ENCODE peak calls at places on chromosomes 6 and 20, in five cellular contexts. T is neural crest cell, C is spleen, O is B cell, M is testis. P is an unnamed sample.

GRCh38 chr20:49906101-49906604 is 9.2 kb downstream of the SPATA2 start:
- DNase-seq in T (no peak), C (peak), O (peak), M (no peak), P (no peak)

GRCh38 chr6:119575721-119576120 is 226.2 kb upstream of the MAN1A1 start:
- DNase-seq in T (no peak), C (no peak), O (no peak), M (no peak), P (no peak)

GRCh38 chr20:52193133-52193532 is 1.6 kb upstream of the ZFP64 start:
- DNase-seq in T (no peak), C (no peak), O (no peak), M (no peak), P (no peak)

GRCh38 chr20:36145877-36146707 is 8.4 kb upstream of the EPB41L1 start:
- DNase-seq in T (no peak), C (no peak), O (no peak), M (no peak), P (no peak)

GRCh38 chr6:148771896-148772554 is 25.2 kb downstream of the UST start:
- DNase-seq in T (no peak), C (peak), O (peak), M (no peak), P (no peak)

GRCh38 chr20:38260378-38261053 is at the start of gene KIAA1755:
- DNase-seq in T (peak), C (no peak), O (no peak), M (peak), P (no peak)

GRCh38 chr6:150006961-150007464 is 18.3 kb downstream of the RAET1L start:
- DNase-seq in T (no peak), C (peak), O (peak), M (no peak), P (no peak)

GRCh38 chr20:53751394-53752368 is 158.0 kb upstream of the ZNF217 start:
- DNase-seq in T (no peak), C (no peak), O (peak), M (no peak), P (no peak)

GRCh38 chr20:17825251-17825691 is 125.5 kb downstream of the BANF2 start:
- DNase-seq in T (no peak), C (no peak), O (no peak), M (no peak), P (no peak)

GRCh38 chr20:58127731-58128130 is 100.7 kb downstream of the ANKRD60 start:
- DNase-seq in T (no peak), C (no peak), O (no peak), M (no peak), P (no peak)

GRCh38 chr6:166244353-166245045 is 63.7 kb downstream of the PRR18 start:
- DNase-seq in T (no peak), C (no peak), O (peak), M (no peak), P (no peak)

GRCh38 chr20:53597085-53597482 is 3.4 kb upstream of the ZNF217 start:
- DNase-seq in T (no peak), C (no peak), O (no peak), M (peak), P (no peak)

GRCh38 chr6:170438402-170438753 is 114.7 kb downstream of the PSMB1 start:
- DNase-seq in T (peak), C (peak), O (no peak), M (peak), P (peak)

GRCh38 chr20:38222231-38222922 is 38.2 kb downstream of the KIAA1755 start:
- DNase-seq in T (peak), C (peak), O (peak), M (peak), P (peak)

GRCh38 chr20:61115627-61116026 is 136.4 kb upstream of the CDH4 start:
- DNase-seq in T (no peak), C (no peak), O (no peak), M (no peak), P (no peak)

GRCh38 chr6:81749704-81750103 is 2.8 kb downstream of the TENT5A start:
- DNase-seq in T (no peak), C (no peak), O (no peak), M (no peak), P (no peak)

GRCh38 chr6:142413111-142413510 is 111.3 kb downstream of the ADGRG6 start:
- DNase-seq in T (no peak), C (no peak), O (no peak), M (no peak), P (no peak)

GRCh38 chr20:48791014-48791413 is 36.8 kb downstream of the PREX1 start:
- DNase-seq in T (no peak), C (peak), O (peak), M (no peak), P (no peak)

GRCh38 chr6:17015551-17016381 is 86.1 kb upstream of the STMND1 start:
- DNase-seq in T (no peak), C (peak), O (peak), M (peak), P (peak)

GRCh38 chr20:57987659-57988058 is 240.8 kb downstream of the ANKRD60 start:
- DNase-seq in T (no peak), C (no peak), O (no peak), M (no peak), P (no peak)

GRCh38 chr6:144909753-144910280 is 624.7 kb downstream of the UTRN start:
- DNase-seq in T (no peak), C (no peak), O (no peak), M (no peak), P (no peak)

GRCh38 chr20:49618289-49618688 is 50.4 kb upstream of the PTGIS start:
- DNase-seq in T (no peak), C (peak), O (no peak), M (no peak), P (no peak)

GRCh38 chr6:52577778-52578473 is 1.1 kb upstream of the TRAM2 start:
- DNase-seq in T (no peak), C (no peak), O (no peak), M (no peak), P (no peak)

GRCh38 chr6:3484240-3484639 is 27.4 kb upstream of the SLC22A23 start:
- DNase-seq in T (no peak), C (no peak), O (no peak), M (no peak), P (no peak)

GRCh38 chr6:168778201-168778600 is 337.2 kb downstream of the SMOC2 start:
- DNase-seq in T (no peak), C (no peak), O (no peak), M (peak), P (no peak)

GRCh38 chr6:13294499-13295069 is 33.8 kb downstream of the TBC1D7 start:
- DNase-seq in T (no peak), C (no peak), O (no peak), M (no peak), P (no peak)

GRCh38 chr6:12818324-12818723 is 101.8 kb downstream of the PHACTR1 start:
- DNase-seq in T (no peak), C (no peak), O (no peak), M (peak), P (no peak)

GRCh38 chr20:49306903-49307336 is 29.1 kb upstream of the ZNFX1 start:
- DNase-seq in T (no peak), C (no peak), O (no peak), M (no peak), P (peak)

GRCh38 chr6:5094327-5094726 is 9.2 kb downstream of the PPP1R3G start:
- DNase-seq in T (no peak), C (no peak), O (no peak), M (no peak), P (no peak)

GRCh38 chr6:48200874-48201273 is 89.9 kb upstream of the PTCHD4 start:
- DNase-seq in T (no peak), C (no peak), O (no peak), M (no peak), P (no peak)

GRCh38 chr20:21510995-21511394 is 2.9 kb downstream of the NKX2-2 start:
- DNase-seq in T (no peak), C (no peak), O (no peak), M (no peak), P (no peak)

GRCh38 chr6:156564128-156564806 is 212.9 kb upstream of the ARID1B start:
- DNase-seq in T (peak), C (peak), O (peak), M (peak), P (peak)

GRCh38 chr6:163533443-163533842 is 118.9 kb downstream of the QKI start:
- DNase-seq in T (no peak), C (no peak), O (no peak), M (no peak), P (peak)

GRCh38 chr20:43579861-43580793 is 10.6 kb upstream of the IFT52 start:
- DNase-seq in T (no peak), C (peak), O (no peak), M (no peak), P (no peak)

GRCh38 chr20:31974975-31975481 is 7.1 kb downstream of the XKR7 start:
- DNase-seq in T (peak), C (no peak), O (no peak), M (no peak), P (no peak)

DNA sequence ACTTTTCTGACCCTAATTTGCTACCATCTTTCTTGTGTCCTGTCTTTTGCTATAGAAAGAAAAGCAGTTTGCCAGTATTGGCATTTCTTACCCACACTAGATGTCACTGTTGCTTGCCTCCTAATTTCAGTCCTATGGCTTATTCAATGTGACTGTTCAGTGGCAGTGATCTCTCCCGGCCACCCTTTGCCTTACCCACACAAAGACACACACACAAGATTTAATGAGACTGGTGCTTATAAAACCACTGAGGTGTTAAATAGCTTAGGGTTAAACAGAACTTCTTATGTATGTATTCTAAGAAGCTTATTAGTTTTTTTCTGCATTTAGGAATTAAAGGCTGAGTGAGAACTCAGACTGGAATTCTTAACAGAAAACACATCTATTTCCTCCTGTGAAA is 233.6 kb upstream of the ASCC3 start:
- DNase-seq in T (peak), C (no peak), O (no peak), M (peak), P (no peak)
- TF ChIP-seq CTCF in T (peak), C (no peak), O (no peak), M (no peak), P (peak)

DNA sequence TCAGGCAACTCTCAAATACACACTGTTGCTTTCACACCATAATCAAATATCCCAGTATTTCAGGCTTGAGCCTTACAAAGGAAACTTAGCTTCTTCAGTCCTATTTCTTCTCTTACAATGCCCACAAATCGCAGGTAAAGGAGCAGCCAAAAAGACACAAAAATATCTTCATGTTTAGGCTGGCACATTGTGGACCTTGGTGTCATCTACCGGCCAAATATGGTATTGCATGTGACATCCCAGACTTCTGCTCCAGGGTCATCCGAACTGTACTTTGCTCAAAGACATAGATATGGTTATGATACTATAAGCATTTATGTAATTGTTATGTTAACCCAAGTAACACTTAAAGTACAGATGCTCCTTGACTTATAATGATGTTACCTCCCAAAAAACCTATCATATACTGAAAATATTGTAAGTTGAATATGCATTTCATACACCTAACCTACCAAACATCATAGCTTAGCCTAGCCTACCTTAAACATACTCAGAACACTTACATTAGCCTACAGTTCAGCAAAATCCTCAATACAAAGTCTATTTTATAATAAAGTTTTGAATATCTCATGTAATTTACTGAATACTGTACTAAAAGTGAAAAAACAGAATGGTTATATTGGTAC is 4.6 kb downstream of the OR2H2 start:
- DNase-seq in T (peak), C (no peak), O (peak), M (peak), P (peak)
- TF ChIP-seq CTCF in T (peak), C (peak), O (peak), M (peak), P (peak)

DNA sequence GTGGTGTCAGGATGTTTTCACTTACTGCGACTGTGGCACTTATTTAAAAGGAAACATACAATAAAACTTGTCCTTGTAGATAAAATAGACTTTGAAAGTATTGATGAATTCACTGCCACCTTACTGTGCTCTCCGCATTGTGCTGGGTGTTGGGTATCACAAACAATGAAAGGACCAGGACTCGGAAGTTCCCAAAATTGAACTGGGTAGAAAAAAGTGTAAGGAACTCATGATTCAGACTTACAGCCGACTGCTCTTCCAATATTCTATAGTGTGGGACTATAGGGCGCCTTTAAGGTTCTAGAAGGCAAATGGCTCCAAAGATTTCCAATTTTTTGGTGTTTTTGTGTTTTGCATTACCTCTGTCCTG is 32.0 kb upstream of the ID4 start:
- DNase-seq in T (no peak), C (no peak), O (no peak), M (no peak), P (no peak)
- TF ChIP-seq CTCF in T (peak), C (no peak), O (no peak), M (no peak), P (no peak)

DNA sequence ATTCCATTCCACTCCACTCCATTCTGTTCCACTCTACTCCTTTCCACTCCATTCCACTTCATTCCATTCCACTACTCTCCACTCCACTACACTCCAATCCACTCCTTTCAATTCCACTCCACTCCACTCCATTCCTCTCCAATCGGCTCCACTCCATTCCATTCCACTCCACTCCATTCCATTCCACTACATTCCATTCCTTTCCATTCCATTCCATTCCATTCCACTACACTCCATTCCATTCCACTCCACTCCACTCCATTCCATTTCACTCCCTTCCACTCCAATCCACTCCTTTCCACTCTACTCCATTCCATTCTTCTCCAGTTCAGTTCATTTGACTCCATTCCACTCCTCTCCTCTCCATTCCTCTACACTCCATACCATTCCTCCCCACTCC is 26.2 kb upstream of the DEFB125 start:
- DNase-seq in T (no peak), C (no peak), O (no peak), M (no peak), P (no peak)
- TF ChIP-seq CTCF in T (no peak), C (no peak), O (no peak), M (no peak), P (no peak)

DNA sequence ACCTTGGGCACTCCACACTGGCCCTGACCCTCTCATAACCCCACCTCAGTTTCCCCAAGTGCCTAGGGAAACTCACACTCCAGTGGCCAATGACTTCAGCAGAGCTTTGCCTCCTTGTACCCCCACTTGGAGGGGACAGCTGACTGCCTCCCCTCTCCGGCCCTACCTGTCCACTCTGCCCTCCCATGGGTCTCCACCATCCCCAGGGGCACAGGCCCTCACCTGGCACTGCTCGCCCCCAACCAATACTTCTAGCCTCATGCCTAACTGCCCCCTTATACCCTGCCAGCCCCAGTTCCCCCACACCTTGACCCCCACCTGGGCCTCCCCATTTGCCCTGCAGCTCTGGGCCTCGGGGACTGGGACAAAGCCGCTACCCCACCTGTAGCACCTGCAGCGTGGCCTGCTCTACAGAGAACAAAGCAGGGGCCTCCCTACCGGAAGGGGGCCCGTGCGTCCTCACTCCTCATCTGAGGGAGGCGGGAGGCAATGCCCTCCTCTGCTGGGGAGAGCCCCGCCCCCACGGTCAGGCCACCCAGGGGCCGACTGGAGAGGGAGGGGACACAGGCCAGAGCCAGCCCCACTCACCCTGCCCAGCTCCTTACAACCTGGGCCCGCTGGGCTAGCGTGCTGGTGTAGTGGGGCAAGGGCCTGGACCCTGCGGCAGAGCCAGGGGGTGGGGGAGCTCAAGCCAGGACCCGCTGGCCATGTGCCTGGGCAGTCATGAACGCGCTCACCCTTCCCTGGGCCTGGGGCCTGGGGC is 8.2 kb downstream of the LAMA5 start:
- DNase-seq in T (no peak), C (no peak), O (no peak), M (no peak), P (peak)
- TF ChIP-seq CTCF in T (no peak), C (no peak), O (no peak), M (no peak), P (no peak)

DNA sequence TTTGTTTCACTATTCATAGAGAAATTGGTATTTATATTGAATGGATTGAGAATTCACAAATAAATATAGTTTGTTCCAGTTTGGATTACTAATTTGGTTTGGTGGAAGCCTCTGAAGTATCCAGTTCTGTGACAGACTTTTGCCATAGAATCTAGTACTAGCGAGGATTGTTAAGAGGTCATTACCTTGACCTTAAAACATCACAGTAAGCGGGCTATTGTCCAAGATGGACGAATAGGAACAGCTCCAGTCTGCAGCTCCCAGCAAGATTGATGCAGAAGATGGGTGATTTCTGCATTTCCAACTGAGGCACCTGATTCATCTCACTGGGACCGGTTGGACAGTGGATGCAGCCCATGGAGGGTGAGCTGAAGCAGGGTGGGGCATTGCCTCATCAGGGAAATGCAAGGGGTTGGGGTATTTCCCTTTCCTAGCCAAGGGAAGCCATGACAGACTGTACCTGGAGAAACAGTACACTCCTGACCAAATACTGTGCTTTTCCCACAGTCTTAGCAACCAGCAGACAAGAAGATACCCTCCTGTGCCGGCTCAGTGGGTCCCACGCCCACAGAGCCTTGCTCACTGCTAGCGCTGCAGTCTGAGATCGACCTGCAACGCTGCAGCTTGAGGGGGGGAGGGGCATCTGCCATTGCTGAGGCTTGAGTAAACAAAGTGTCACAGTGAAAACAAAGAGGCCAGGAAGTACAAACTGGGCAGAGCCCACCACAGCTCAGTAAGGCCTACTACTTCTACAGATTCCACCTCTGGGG is 66.4 kb upstream of the NEDD9 start:
- DNase-seq in T (no peak), C (no peak), O (no peak), M (no peak), P (no peak)
- TF ChIP-seq CTCF in T (no peak), C (no peak), O (no peak), M (no peak), P (no peak)

GRCh38 chr20:56515657-56516381 is 8.7 kb upstream of the FAM209A start:
- DNase-seq in T (no peak), C (no peak), O (no peak), M (no peak), P (no peak)
- TF ChIP-seq CTCF in T (no peak), C (no peak), O (no peak), M (no peak), P (peak)

GRCh38 chr20:324177-325042 is 942 bp upstream of the SOX12 start:
- DNase-seq in T (peak), C (peak), O (peak), M (peak), P (peak)
- TF ChIP-seq CTCF in T (peak), C (peak), O (peak), M (no peak), P (peak)

GRCh38 chr6:103674790-103675189 is 1184.9 kb downstream of the HACE1 start:
- DNase-seq in T (no peak), C (no peak), O (no peak), M (no peak), P (no peak)

GRCh38 chr6:103675807-103676406 is 1183.8 kb downstream of the HACE1 start:
- DNase-seq in T (no peak), C (no peak), O (no peak), M (no peak), P (no peak)

GRCh38 chr6:103677290-103677689 is 1182.4 kb downstream of the HACE1 start:
- DNase-seq in T (no peak), C (no peak), O (no peak), M (no peak), P (no peak)

GRCh38 chr6:103672169-103672568 is 1187.5 kb downstream of the HACE1 start:
- DNase-seq in T (no peak), C (no peak), O (no peak), M (no peak), P (no peak)
- TF ChIP-seq CTCF in T (peak), C (no peak), O (no peak), M (no peak), P (peak)